ENCODE peak calls at places on chromosomes 2 and 18, in eight cellular contexts. O is stimulated activated CD4-positive, alpha-beta T cell treated with anti-CD3 and anti-CD28 coated beads, Interleukin-15, amount 100 ng/mL, for 24 hours; W is Kasumi-1; B is NCI-H1092; N is ELF-1; Z is myocyte; A is EH; Y is GM04504. R is an unnamed sample.

GRCh38 chr18:68847219-68847860 is 49.5 kb downstream of the CCDC102B start:
- DNase-seq in O (no peak), W (peak), B (no peak), N (no peak), Z (peak), A (peak), Y (no peak), R (no peak)

GRCh38 chr2:95334916-95335641 is 37.9 kb downstream of the KCNIP3 start:
- DNase-seq in O (no peak), W (no peak), B (no peak), N (no peak), Z (no peak), A (peak), Y (no peak), R (no peak)

GRCh38 chr2:24613154-24613814 is 122.2 kb downstream of the NCOA1 start:
- DNase-seq in O (peak), W (peak), B (no peak), N (peak), Z (no peak), A (peak), Y (peak), R (no peak)

GRCh38 chr18:35076556-35076955 is 35.3 kb downstream of the MAPRE2 start:
- DNase-seq in O (no peak), W (no peak), B (no peak), N (no peak), Z (peak), A (peak), Y (no peak), R (no peak)

GRCh38 chr2:165794520-165794882 is 454 bp upstream of the GALNT3 start:
- DNase-seq in O (peak), W (peak), B (no peak), N (peak), Z (peak), A (peak), Y (peak), R (peak)

GRCh38 chr2:217223222-217223930 is 363.5 kb upstream of the TNP1 start:
- DNase-seq in O (peak), W (peak), B (no peak), N (no peak), Z (peak), A (peak), Y (peak), R (peak)

GRCh38 chr2:75596784-75597183 is 36.0 kb upstream of the EVA1A start:
- DNase-seq in O (no peak), W (no peak), B (no peak), N (no peak), Z (no peak), A (peak), Y (no peak), R (no peak)

GRCh38 chr18:7901657-7902056 is 334.5 kb downstream of the PTPRM start:
- DNase-seq in O (no peak), W (no peak), B (no peak), N (no peak), Z (no peak), A (peak), Y (no peak), R (no peak)

GRCh38 chr2:70767094-70767698 is 804 bp downstream of the ADD2 start:
- DNase-seq in O (peak), W (no peak), B (peak), N (peak), Z (no peak), A (no peak), Y (no peak), R (no peak)

GRCh38 chr2:52117299-52117698 is 1085.4 kb upstream of the NRXN1 start:
- DNase-seq in O (no peak), W (no peak), B (no peak), N (no peak), Z (peak), A (no peak), Y (no peak), R (no peak)

GRCh38 chr2:231212329-231212845 is 14.0 kb downstream of the ARMC9 start:
- DNase-seq in O (no peak), W (no peak), B (no peak), N (no peak), Z (peak), A (no peak), Y (no peak), R (no peak)

GRCh38 chr2:26438526-26438925 is 36.8 kb downstream of the DRC1 start:
- DNase-seq in O (no peak), W (no peak), B (no peak), N (no peak), Z (peak), A (peak), Y (peak), R (no peak)

GRCh38 chr2:222646008-222646407 is 9.9 kb downstream of the FARSB start:
- DNase-seq in O (no peak), W (no peak), B (no peak), N (no peak), Z (no peak), A (no peak), Y (no peak), R (no peak)

GRCh38 chr2:44975571-44976450 is 33.4 kb downstream of the SIX2 start:
- DNase-seq in O (peak), W (no peak), B (no peak), N (peak), Z (no peak), A (no peak), Y (no peak), R (no peak)

GRCh38 chr2:101341421-101341820 is 32.9 kb upstream of the RNF149 start:
- DNase-seq in O (peak), W (no peak), B (no peak), N (peak), Z (no peak), A (no peak), Y (no peak), R (no peak)

GRCh38 chr2:8534729-8535397 is 147.0 kb upstream of the ID2 start:
- DNase-seq in O (no peak), W (peak), B (no peak), N (peak), Z (no peak), A (no peak), Y (no peak), R (peak)

GRCh38 chr18:36572135-36572856 is 256.5 kb downstream of the TPGS2 start:
- DNase-seq in O (peak), W (peak), B (peak), N (peak), Z (peak), A (peak), Y (no peak), R (peak)

GRCh38 chr2:134762508-134762907 is 43.7 kb upstream of the TMEM163 start:
- DNase-seq in O (no peak), W (no peak), B (no peak), N (no peak), Z (peak), A (no peak), Y (no peak), R (no peak)

GRCh38 chr2:133197156-133197555 is 371.1 kb downstream of the NCKAP5 start:
- DNase-seq in O (no peak), W (no peak), B (no peak), N (no peak), Z (no peak), A (no peak), Y (no peak), R (no peak)

GRCh38 chr2:120468136-120468535 is 122.2 kb downstream of the INHBB start:
- DNase-seq in O (no peak), W (no peak), B (no peak), N (no peak), Z (no peak), A (no peak), Y (no peak), R (no peak)

GRCh38 chr18:76115580-76115979 is 379.5 kb downstream of the ZNF516 start:
- DNase-seq in O (no peak), W (no peak), B (no peak), N (no peak), Z (no peak), A (no peak), Y (no peak), R (no peak)

R was measured in ascending aorta.